ENCODE peak calls at places on chromosomes 1 and 21, in four cellular contexts. K is tibial nerve; H is activated naive CD4-positive, alpha-beta T cell; L is erythroblast. C is an unnamed sample.

GRCh38 chr1:154154534-154155181 is at the start of gene NUP210L:
- DNase-seq in K (peak), L (peak), H (no peak), C (no peak)

GRCh38 chr1:61992257-61992656 is 202.4 kb upstream of the L1TD1 start:
- DNase-seq in L (no peak), K (no peak), H (no peak), C (no peak)

GRCh38 chr1:172531846-172532699 is 877 bp upstream of the SUCO start:
- DNase-seq in L (peak), K (peak), H (peak), C (peak)

GRCh38 chr1:3736708-3737107 is 15.5 kb upstream of the CCDC27 start:
- DNase-seq in H (no peak), K (no peak), L (no peak), C (no peak)

GRCh38 chr1:48903291-48903690 is 126.6 kb upstream of the BEND5 start:
- DNase-seq in K (no peak), L (no peak), H (no peak), C (no peak)

GRCh38 chr1:55310517-55310927 is 95.4 kb upstream of the USP24 start:
- DNase-seq in K (no peak), H (no peak), L (no peak), C (peak)

GRCh38 chr1:44799770-44800584 is at the start of gene PLK3:
- DNase-seq in L (peak), H (peak), K (peak), C (peak)

GRCh38 chr1:41329662-41330587 is 31.3 kb upstream of the FOXO6 start:
- DNase-seq in L (no peak), H (no peak), K (no peak), C (no peak)

GRCh38 chr21:45293726-45294401 is 6.2 kb upstream of the POFUT2 start:
- DNase-seq in K (peak), L (no peak), H (no peak), C (no peak)

GRCh38 chr1:157334041-157334440 is 195.8 kb upstream of the ETV3 start:
- DNase-seq in L (no peak), H (no peak), K (no peak), C (no peak)

GRCh38 chr21:46112731-46113215 is 14.9 kb downstream of the COL6A2 start:
- DNase-seq in K (peak), H (no peak), L (no peak), C (no peak)

GRCh38 chr1:54464031-54464476 is 57.9 kb upstream of the SSBP3 start:
- DNase-seq in K (no peak), H (no peak), L (no peak), C (no peak)

GRCh38 chr1:29839726-29840125 is 603.4 kb downstream of the PTPRU start:
- DNase-seq in K (no peak), L (no peak), H (no peak), C (no peak)

C was measured in AG04449.